ENCODE peak calls at places on chromosomes 4 and X, in ten cellular contexts. One of them, this sample, is unnamed.

GRCh38 chrX:55119712-55120111 is 30.9 kb downstream of the PAGE2 start:
- DNase-seq in dorsolateral prefrontal cortex: no peak
- DNase-seq in A549: no peak
- DNase-seq in glutamatergic neuron: no peak
- DNase-seq in Calu3: no peak
- DNase-seq in left ventricle myocardium inferior: no peak
- DNase-seq in type B pancreatic cell: no peak
- DNase-seq in brain microvascular endothelial cell: no peak
- DNase-seq in GM06990: no peak
- DNase-seq in neural crest cell: no peak
- DNase-seq in this sample: no peak

GRCh38 chrX:94430091-94430490 is 756.1 kb downstream of the FAM133A start:
- DNase-seq in left ventricle myocardium inferior: no peak
- DNase-seq in A549: no peak
- DNase-seq in glutamatergic neuron: no peak
- DNase-seq in GM06990: no peak
- DNase-seq in Calu3: no peak
- DNase-seq in type B pancreatic cell: no peak
- DNase-seq in dorsolateral prefrontal cortex: no peak
- DNase-seq in neural crest cell: no peak
- DNase-seq in brain microvascular endothelial cell: no peak
- DNase-seq in this sample: no peak

GRCh38 chr4:85177679-85178078 is 211.2 kb upstream of the WDFY3 start:
- DNase-seq in neural crest cell: no peak
- DNase-seq in A549: no peak
- DNase-seq in Calu3: no peak
- DNase-seq in left ventricle myocardium inferior: no peak
- DNase-seq in GM06990: no peak
- DNase-seq in glutamatergic neuron: no peak
- DNase-seq in type B pancreatic cell: no peak
- DNase-seq in dorsolateral prefrontal cortex: no peak
- DNase-seq in brain microvascular endothelial cell: no peak
- DNase-seq in this sample: no peak

GRCh38 chr4:100574607-100575006 is 56.8 kb upstream of the EMCN start:
- DNase-seq in GM06990: no peak
- DNase-seq in left ventricle myocardium inferior: no peak
- DNase-seq in neural crest cell: no peak
- DNase-seq in dorsolateral prefrontal cortex: no peak
- DNase-seq in Calu3: no peak
- DNase-seq in glutamatergic neuron: no peak
- DNase-seq in A549: no peak
- DNase-seq in type B pancreatic cell: no peak
- DNase-seq in brain microvascular endothelial cell: no peak
- DNase-seq in this sample: no peak

GRCh38 chrX:74540635-74541249 is 73.7 kb downstream of the RLIM start:
- DNase-seq in A549: no peak
- DNase-seq in dorsolateral prefrontal cortex: no peak
- DNase-seq in glutamatergic neuron: no peak
- DNase-seq in neural crest cell: no peak
- DNase-seq in brain microvascular endothelial cell: no peak
- DNase-seq in GM06990: no peak
- DNase-seq in Calu3: no peak
- DNase-seq in type B pancreatic cell: no peak
- DNase-seq in left ventricle myocardium inferior: no peak
- DNase-seq in this sample: no peak

GRCh38 chr4:10205223-10205622 is 88.6 kb upstream of the WDR1 start:
- DNase-seq in GM06990: no peak
- DNase-seq in left ventricle myocardium inferior: no peak
- DNase-seq in Calu3: no peak
- DNase-seq in type B pancreatic cell: no peak
- DNase-seq in glutamatergic neuron: no peak
- DNase-seq in A549: no peak
- DNase-seq in brain microvascular endothelial cell: no peak
- DNase-seq in neural crest cell: no peak
- DNase-seq in dorsolateral prefrontal cortex: no peak
- DNase-seq in this sample: no peak

GRCh38 chrX:110022555-110023448 is 19.9 kb downstream of the TMEM164 start:
- DNase-seq in type B pancreatic cell: no peak
- DNase-seq in A549: no peak
- DNase-seq in Calu3: no peak
- DNase-seq in glutamatergic neuron: no peak
- DNase-seq in left ventricle myocardium inferior: no peak
- DNase-seq in GM06990: no peak
- DNase-seq in dorsolateral prefrontal cortex: no peak
- DNase-seq in neural crest cell: no peak
- DNase-seq in brain microvascular endothelial cell: no peak
- DNase-seq in this sample: no peak

GRCh38 chrX:119391279-119391678 is 7.9 kb upstream of the SLC25A43 start:
- DNase-seq in left ventricle myocardium inferior: no peak
- DNase-seq in A549: peak
- DNase-seq in dorsolateral prefrontal cortex: no peak
- DNase-seq in neural crest cell: no peak
- DNase-seq in glutamatergic neuron: no peak
- DNase-seq in Calu3: peak
- DNase-seq in GM06990: no peak
- DNase-seq in brain microvascular endothelial cell: peak
- DNase-seq in type B pancreatic cell: no peak
- DNase-seq in this sample: no peak

GRCh38 chrX:7083021-7083420 is 64.5 kb upstream of the STS start:
- DNase-seq in A549: no peak
- DNase-seq in left ventricle myocardium inferior: no peak
- DNase-seq in GM06990: no peak
- DNase-seq in neural crest cell: no peak
- DNase-seq in type B pancreatic cell: no peak
- DNase-seq in glutamatergic neuron: no peak
- DNase-seq in brain microvascular endothelial cell: no peak
- DNase-seq in dorsolateral prefrontal cortex: no peak
- DNase-seq in Calu3: no peak
- DNase-seq in this sample: no peak

GRCh38 chr4:1714303-1715001 is 2.3 kb upstream of the SLBP start:
- DNase-seq in neural crest cell: no peak
- DNase-seq in Calu3: no peak
- DNase-seq in type B pancreatic cell: no peak
- DNase-seq in GM06990: no peak
- DNase-seq in brain microvascular endothelial cell: no peak
- DNase-seq in glutamatergic neuron: no peak
- DNase-seq in A549: no peak
- DNase-seq in dorsolateral prefrontal cortex: no peak
- DNase-seq in left ventricle myocardium inferior: no peak
- DNase-seq in this sample: no peak

GRCh38 chrX:30150196-30150895 is 65.0 kb upstream of the MAGEB2 start:
- DNase-seq in dorsolateral prefrontal cortex: no peak
- DNase-seq in type B pancreatic cell: no peak
- DNase-seq in Calu3: no peak
- DNase-seq in glutamatergic neuron: no peak
- DNase-seq in A549: no peak
- DNase-seq in neural crest cell: no peak
- DNase-seq in GM06990: no peak
- DNase-seq in brain microvascular endothelial cell: no peak
- DNase-seq in left ventricle myocardium inferior: no peak
- DNase-seq in this sample: no peak

GRCh38 chrX:16718824-16719333 is 533 bp upstream of the SYAP1 start:
- DNase-seq in left ventricle myocardium inferior: no peak
- DNase-seq in neural crest cell: no peak
- DNase-seq in GM06990: no peak
- DNase-seq in type B pancreatic cell: no peak
- DNase-seq in dorsolateral prefrontal cortex: no peak
- DNase-seq in brain microvascular endothelial cell: no peak
- DNase-seq in Calu3: no peak
- DNase-seq in glutamatergic neuron: no peak
- DNase-seq in A549: no peak
- DNase-seq in this sample: no peak

GRCh38 chr4:16243285-16243684 is 17.0 kb upstream of the TAPT1 start:
- DNase-seq in type B pancreatic cell: no peak
- DNase-seq in dorsolateral prefrontal cortex: no peak
- DNase-seq in GM06990: no peak
- DNase-seq in A549: no peak
- DNase-seq in brain microvascular endothelial cell: no peak
- DNase-seq in left ventricle myocardium inferior: no peak
- DNase-seq in Calu3: no peak
- DNase-seq in glutamatergic neuron: no peak
- DNase-seq in neural crest cell: no peak
- DNase-seq in this sample: no peak

GRCh38 chr4:153207561-153207960 is 3.3 kb downstream of the TRIM2 start:
- DNase-seq in GM06990: no peak
- DNase-seq in left ventricle myocardium inferior: peak
- DNase-seq in glutamatergic neuron: peak
- DNase-seq in neural crest cell: peak
- DNase-seq in type B pancreatic cell: no peak
- DNase-seq in Calu3: peak
- DNase-seq in brain microvascular endothelial cell: peak
- DNase-seq in A549: peak
- DNase-seq in dorsolateral prefrontal cortex: peak
- DNase-seq in this sample: no peak

GRCh38 chrX:43562372-43562771 is 93.7 kb upstream of the MAOA start:
- DNase-seq in GM06990: no peak
- DNase-seq in Calu3: no peak
- DNase-seq in dorsolateral prefrontal cortex: no peak
- DNase-seq in type B pancreatic cell: no peak
- DNase-seq in glutamatergic neuron: no peak
- DNase-seq in A549: no peak
- DNase-seq in neural crest cell: no peak
- DNase-seq in brain microvascular endothelial cell: no peak
- DNase-seq in left ventricle myocardium inferior: no peak
- DNase-seq in this sample: no peak

GRCh38 chrX:43566170-43566569 is 89.9 kb upstream of the MAOA start:
- DNase-seq in glutamatergic neuron: no peak
- DNase-seq in left ventricle myocardium inferior: no peak
- DNase-seq in type B pancreatic cell: no peak
- DNase-seq in GM06990: no peak
- DNase-seq in neural crest cell: no peak
- DNase-seq in A549: no peak
- DNase-seq in Calu3: no peak
- DNase-seq in brain microvascular endothelial cell: no peak
- DNase-seq in dorsolateral prefrontal cortex: no peak
- DNase-seq in this sample: no peak

GRCh38 chrX:43560247-43560946 is 95.7 kb upstream of the MAOA start:
- DNase-seq in A549: no peak
- DNase-seq in GM06990: no peak
- DNase-seq in left ventricle myocardium inferior: no peak
- DNase-seq in Calu3: no peak
- DNase-seq in neural crest cell: no peak
- DNase-seq in dorsolateral prefrontal cortex: no peak
- DNase-seq in glutamatergic neuron: no peak
- DNase-seq in brain microvascular endothelial cell: no peak
- DNase-seq in type B pancreatic cell: no peak
- DNase-seq in this sample: no peak

GRCh38 chrX:43559643-43560042 is 96.5 kb upstream of the MAOA start:
- DNase-seq in brain microvascular endothelial cell: peak
- DNase-seq in dorsolateral prefrontal cortex: no peak
- DNase-seq in GM06990: no peak
- DNase-seq in glutamatergic neuron: peak
- DNase-seq in A549: peak
- DNase-seq in Calu3: peak
- DNase-seq in type B pancreatic cell: no peak
- DNase-seq in neural crest cell: peak
- DNase-seq in left ventricle myocardium inferior: peak
- DNase-seq in this sample: peak

DNA sequence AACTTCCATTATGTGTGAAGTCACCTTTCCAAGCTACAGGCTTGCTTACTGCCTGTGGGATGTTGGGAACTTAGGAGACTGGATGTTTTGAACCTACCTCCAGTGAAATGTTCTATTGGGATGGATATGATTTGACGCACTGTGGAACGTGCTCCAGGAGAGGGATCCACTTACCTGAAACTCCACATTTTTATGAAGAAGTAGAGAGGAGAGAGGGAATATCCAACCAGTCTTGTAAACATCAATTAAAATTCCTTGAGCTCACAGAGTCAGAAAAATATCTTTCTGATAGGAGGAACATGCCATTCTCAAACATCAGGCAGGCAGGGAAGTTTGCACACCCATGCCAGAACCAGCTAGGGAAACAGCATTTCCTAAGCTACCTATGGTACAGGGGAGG is 91.1 kb upstream of the MAOA start:
- DNase-seq in brain microvascular endothelial cell: no peak
- DNase-seq in Calu3: no peak
- DNase-seq in dorsolateral prefrontal cortex: no peak
- DNase-seq in left ventricle myocardium inferior: no peak
- DNase-seq in A549: no peak
- DNase-seq in GM06990: no peak
- DNase-seq in glutamatergic neuron: no peak
- DNase-seq in type B pancreatic cell: no peak
- DNase-seq in neural crest cell: no peak
- DNase-seq in this sample: no peak
- TF ChIP-seq CTCF in brain microvascular endothelial cell: no peak
- TF ChIP-seq CTCF in Calu3: no peak
- TF ChIP-seq CTCF in dorsolateral prefrontal cortex: no peak
- TF ChIP-seq CTCF in left ventricle myocardium inferior: no peak
- TF ChIP-seq CTCF in A549: no peak
- TF ChIP-seq CTCF in GM06990: no peak
- TF ChIP-seq CTCF in glutamatergic neuron: no peak
- TF ChIP-seq CTCF in type B pancreatic cell: no peak
- TF ChIP-seq CTCF in neural crest cell: no peak
- TF ChIP-seq CTCF in this sample: no peak

GRCh38 chrX:19040373-19040772 is 56.5 kb upstream of the PHKA2 start:
- DNase-seq in glutamatergic neuron: no peak
- DNase-seq in left ventricle myocardium inferior: no peak
- DNase-seq in neural crest cell: no peak
- DNase-seq in brain microvascular endothelial cell: no peak
- DNase-seq in dorsolateral prefrontal cortex: no peak
- DNase-seq in GM06990: no peak
- DNase-seq in A549: no peak
- DNase-seq in type B pancreatic cell: no peak
- DNase-seq in Calu3: no peak
- DNase-seq in this sample: no peak
- TF ChIP-seq CTCF in glutamatergic neuron: peak
- TF ChIP-seq CTCF in left ventricle myocardium inferior: peak
- TF ChIP-seq CTCF in neural crest cell: peak
- TF ChIP-seq CTCF in brain microvascular endothelial cell: no peak
- TF ChIP-seq CTCF in dorsolateral prefrontal cortex: peak
- TF ChIP-seq CTCF in GM06990: peak
- TF ChIP-seq CTCF in A549: peak
- TF ChIP-seq CTCF in type B pancreatic cell: peak
- TF ChIP-seq CTCF in Calu3: peak
- TF ChIP-seq CTCF in this sample: no peak

GRCh38 chr4:13248621-13249298 is 235.4 kb downstream of the RAB28 start:
- DNase-seq in GM06990: no peak
- DNase-seq in neural crest cell: no peak
- DNase-seq in glutamatergic neuron: no peak
- DNase-seq in dorsolateral prefrontal cortex: no peak
- DNase-seq in Calu3: no peak
- DNase-seq in type B pancreatic cell: no peak
- DNase-seq in brain microvascular endothelial cell: peak
- DNase-seq in A549: no peak
- DNase-seq in left ventricle myocardium inferior: no peak
- DNase-seq in this sample: no peak
- TF ChIP-seq CTCF in GM06990: peak
- TF ChIP-seq CTCF in neural crest cell: peak
- TF ChIP-seq CTCF in glutamatergic neuron: peak
- TF ChIP-seq CTCF in dorsolateral prefrontal cortex: no peak
- TF ChIP-seq CTCF in Calu3: no peak
- TF ChIP-seq CTCF in type B pancreatic cell: peak
- TF ChIP-seq CTCF in brain microvascular endothelial cell: peak
- TF ChIP-seq CTCF in A549: no peak
- TF ChIP-seq CTCF in left ventricle myocardium inferior: peak
- TF ChIP-seq CTCF in this sample: no peak

DNA sequence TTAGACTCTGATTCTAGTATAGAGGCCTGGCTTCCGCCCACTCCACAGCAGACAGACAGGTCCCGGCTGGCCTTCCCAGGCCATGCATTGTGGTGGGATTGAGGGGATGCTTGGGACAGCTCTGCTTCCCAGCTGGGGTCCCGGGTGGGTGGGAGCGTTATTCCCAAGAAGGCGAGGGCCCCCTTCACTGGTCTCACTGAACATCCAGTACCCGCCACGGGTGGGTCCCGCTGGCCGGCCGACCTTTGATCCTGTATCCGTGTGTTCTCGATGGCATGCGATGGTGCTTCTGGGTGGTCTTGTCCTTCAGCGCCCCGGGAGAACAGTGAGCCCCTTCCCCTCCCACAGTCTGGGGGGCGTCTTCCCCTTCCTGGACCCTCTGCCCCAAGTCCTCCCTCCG is 231.4 kb downstream of the AFAP1 start:
- DNase-seq in left ventricle myocardium inferior: no peak
- DNase-seq in Calu3: no peak
- DNase-seq in brain microvascular endothelial cell: no peak
- DNase-seq in GM06990: no peak
- DNase-seq in type B pancreatic cell: no peak
- DNase-seq in A549: no peak
- DNase-seq in glutamatergic neuron: no peak
- DNase-seq in neural crest cell: no peak
- DNase-seq in dorsolateral prefrontal cortex: no peak
- DNase-seq in this sample: no peak
- TF ChIP-seq CTCF in left ventricle myocardium inferior: no peak
- TF ChIP-seq CTCF in Calu3: no peak
- TF ChIP-seq CTCF in brain microvascular endothelial cell: no peak
- TF ChIP-seq CTCF in GM06990: no peak
- TF ChIP-seq CTCF in type B pancreatic cell: no peak
- TF ChIP-seq CTCF in A549: no peak
- TF ChIP-seq CTCF in glutamatergic neuron: no peak
- TF ChIP-seq CTCF in neural crest cell: no peak
- TF ChIP-seq CTCF in dorsolateral prefrontal cortex: no peak
- TF ChIP-seq CTCF in this sample: no peak